ENCODE peak calls at places on chromosomes 3 and 15, in five cellular contexts. One of them, this sample, is unnamed.

GRCh38 chr3:13581485-13582365 is 32.8 kb downstream of the FBLN2 start:
- DNase-seq in PC-9: no peak
- DNase-seq in H9: no peak
- DNase-seq in neuronal stem cell: no peak
- DNase-seq in IMR-90: no peak
- DNase-seq in this sample: no peak

GRCh38 chr15:97989330-97989729 is 28.8 kb downstream of the ARRDC4 start:
- DNase-seq in PC-9: no peak
- DNase-seq in H9: no peak
- DNase-seq in neuronal stem cell: no peak
- DNase-seq in IMR-90: no peak
- DNase-seq in this sample: no peak

GRCh38 chr15:68217341-68217740 is 12.2 kb downstream of the CLN6 start:
- DNase-seq in PC-9: no peak
- DNase-seq in H9: no peak
- DNase-seq in neuronal stem cell: no peak
- DNase-seq in IMR-90: no peak
- DNase-seq in this sample: no peak

GRCh38 chr3:64023187-64023860 is at the start of gene PSMD6:
- DNase-seq in PC-9: peak
- DNase-seq in H9: peak
- DNase-seq in neuronal stem cell: peak
- DNase-seq in IMR-90: peak
- DNase-seq in this sample: peak

GRCh38 chr3:160661660-160662059 is 15.3 kb upstream of the ARL14 start:
- DNase-seq in PC-9: no peak
- DNase-seq in H9: no peak
- DNase-seq in neuronal stem cell: peak
- DNase-seq in IMR-90: peak
- DNase-seq in this sample: peak

GRCh38 chr3:132325103-132325606 is 7.9 kb downstream of the ACP3 start:
- DNase-seq in PC-9: no peak
- DNase-seq in H9: no peak
- DNase-seq in neuronal stem cell: no peak
- DNase-seq in IMR-90: no peak
- DNase-seq in this sample: no peak

GRCh38 chr3:75906555-75907112 is 121.3 kb upstream of the ZNF717 start:
- DNase-seq in PC-9: no peak
- DNase-seq in H9: peak
- DNase-seq in neuronal stem cell: peak
- DNase-seq in IMR-90: peak
- DNase-seq in this sample: peak

GRCh38 chr3:187971629-187972028 is 182.3 kb upstream of the LPP start:
- DNase-seq in PC-9: no peak
- DNase-seq in H9: no peak
- DNase-seq in neuronal stem cell: no peak
- DNase-seq in IMR-90: no peak
- DNase-seq in this sample: no peak

GRCh38 chr15:89494941-89495637 is 1.3 kb downstream of the RHCG start:
- DNase-seq in PC-9: no peak
- DNase-seq in H9: peak
- DNase-seq in neuronal stem cell: peak
- DNase-seq in IMR-90: no peak
- DNase-seq in this sample: peak

GRCh38 chr3:126431103-126431534 is 36.4 kb downstream of the CFAP100 start:
- DNase-seq in PC-9: no peak
- DNase-seq in H9: peak
- DNase-seq in neuronal stem cell: no peak
- DNase-seq in IMR-90: no peak
- DNase-seq in this sample: no peak

GRCh38 chr3:125367403-125368230 is 7.5 kb downstream of the ZNF148 start:
- DNase-seq in PC-9: no peak
- DNase-seq in H9: no peak
- DNase-seq in neuronal stem cell: no peak
- DNase-seq in IMR-90: peak
- DNase-seq in this sample: no peak

GRCh38 chr3:156658732-156659090 is 15.7 kb upstream of the TIPARP start:
- DNase-seq in PC-9: no peak
- DNase-seq in H9: no peak
- DNase-seq in neuronal stem cell: no peak
- DNase-seq in IMR-90: no peak
- DNase-seq in this sample: no peak

GRCh38 chr15:71800835-71801745 is 9.3 kb upstream of the NR2E3 start:
- DNase-seq in PC-9: peak
- DNase-seq in H9: no peak
- DNase-seq in neuronal stem cell: peak
- DNase-seq in IMR-90: peak
- DNase-seq in this sample: peak

GRCh38 chr3:172709776-172710708 is 825 bp downstream of the NCEH1 start:
- DNase-seq in PC-9: peak
- DNase-seq in H9: peak
- DNase-seq in neuronal stem cell: no peak
- DNase-seq in IMR-90: peak
- DNase-seq in this sample: peak

GRCh38 chr3:110293660-110294059 is 778.0 kb upstream of the NECTIN3 start:
- DNase-seq in PC-9: no peak
- DNase-seq in H9: no peak
- DNase-seq in neuronal stem cell: no peak
- DNase-seq in IMR-90: peak
- DNase-seq in this sample: no peak

GRCh38 chr3:143123353-143123974 is 3.9 kb downstream of the CHST2 start:
- DNase-seq in PC-9: no peak
- DNase-seq in H9: no peak
- DNase-seq in neuronal stem cell: no peak
- DNase-seq in IMR-90: no peak
- DNase-seq in this sample: no peak
- H2AFZ ChIP-seq in PC-9: no peak
- H2AFZ ChIP-seq in H9: no peak
- H2AFZ ChIP-seq in neuronal stem cell: no peak
- H2AFZ ChIP-seq in IMR-90: no peak
- H2AFZ ChIP-seq in this sample: no peak

DNA sequence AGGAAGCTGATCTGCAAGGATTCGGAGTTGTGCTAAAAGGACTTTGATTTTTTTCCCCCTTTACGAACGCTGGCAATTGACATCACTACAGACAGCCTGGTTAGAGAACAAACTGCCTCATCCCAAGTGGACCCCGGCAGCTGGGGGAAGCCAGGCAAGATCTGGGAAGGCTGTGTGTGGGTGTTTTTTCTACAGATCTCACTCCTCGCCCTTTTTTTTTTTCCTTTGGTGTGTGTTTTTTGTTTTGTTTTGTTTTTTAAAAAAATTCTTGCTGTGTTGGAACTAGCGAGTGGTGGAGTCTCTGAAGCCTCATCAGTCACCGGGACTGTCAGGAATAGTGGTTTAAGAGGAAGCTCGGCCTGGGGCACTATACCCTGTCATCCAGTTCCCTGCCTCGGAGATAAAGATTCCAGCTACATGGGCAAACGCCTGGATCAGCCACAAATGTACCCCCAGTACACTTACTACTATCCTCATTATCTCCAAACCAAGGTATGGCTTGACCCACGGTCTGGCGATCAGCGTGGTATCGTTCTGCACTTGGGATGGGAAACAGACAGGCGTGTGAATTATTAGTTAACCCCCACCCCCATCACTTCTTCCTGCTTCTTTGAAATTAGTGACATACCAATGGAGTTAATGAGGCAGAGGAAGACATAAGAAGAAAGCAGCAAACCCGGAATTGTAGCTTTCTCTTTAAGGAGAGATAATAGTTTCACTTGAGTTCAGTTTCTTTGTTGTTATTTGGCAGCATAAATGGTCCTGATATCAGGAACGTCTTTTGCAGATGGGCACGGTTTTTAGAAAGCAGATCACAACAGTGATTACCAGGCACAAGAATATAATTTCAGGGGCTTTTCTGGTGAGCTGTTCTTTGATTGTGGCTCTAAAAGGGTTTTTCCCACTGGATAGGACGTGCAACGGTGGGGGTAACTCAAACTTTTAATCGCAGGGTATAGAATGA is 676 bp downstream of the RBMS3 start:
- DNase-seq in PC-9: no peak
- DNase-seq in H9: peak
- DNase-seq in neuronal stem cell: peak
- DNase-seq in IMR-90: peak
- DNase-seq in this sample: peak
- H2AFZ ChIP-seq in PC-9: peak
- H2AFZ ChIP-seq in H9: peak
- H2AFZ ChIP-seq in neuronal stem cell: peak
- H2AFZ ChIP-seq in IMR-90: peak
- H2AFZ ChIP-seq in this sample: peak

GRCh38 chr15:101391431-101391830 is 96.4 kb upstream of the SNRPA1 start:
- DNase-seq in PC-9: no peak
- DNase-seq in H9: no peak
- DNase-seq in neuronal stem cell: no peak
- DNase-seq in IMR-90: no peak
- DNase-seq in this sample: no peak

GRCh38 chr15:101388046-101388445 is 93.0 kb upstream of the SNRPA1 start:
- DNase-seq in PC-9: no peak
- DNase-seq in H9: no peak
- DNase-seq in neuronal stem cell: no peak
- DNase-seq in IMR-90: no peak
- DNase-seq in this sample: no peak

GRCh38 chr15:101390462-101390861 is 95.4 kb upstream of the SNRPA1 start:
- DNase-seq in PC-9: no peak
- DNase-seq in H9: no peak
- DNase-seq in neuronal stem cell: no peak
- DNase-seq in IMR-90: no peak
- DNase-seq in this sample: no peak

GRCh38 chr15:101389362-101389761 is 94.3 kb upstream of the SNRPA1 start:
- DNase-seq in PC-9: no peak
- DNase-seq in H9: no peak
- DNase-seq in neuronal stem cell: no peak
- DNase-seq in IMR-90: no peak
- DNase-seq in this sample: no peak

GRCh38 chr15:101390060-101390459 is 95.0 kb upstream of the SNRPA1 start:
- DNase-seq in PC-9: no peak
- DNase-seq in H9: no peak
- DNase-seq in neuronal stem cell: no peak
- DNase-seq in IMR-90: no peak
- DNase-seq in this sample: no peak
- H2AFZ ChIP-seq in PC-9: no peak
- H2AFZ ChIP-seq in H9: no peak
- H2AFZ ChIP-seq in neuronal stem cell: no peak
- H2AFZ ChIP-seq in IMR-90: no peak
- H2AFZ ChIP-seq in this sample: no peak

GRCh38 chr3:54801977-54802376 is 125.9 kb downstream of the LRTM1 start:
- DNase-seq in PC-9: no peak
- DNase-seq in H9: no peak
- DNase-seq in neuronal stem cell: no peak
- DNase-seq in IMR-90: no peak
- DNase-seq in this sample: no peak
- H2AFZ ChIP-seq in PC-9: no peak
- H2AFZ ChIP-seq in H9: no peak
- H2AFZ ChIP-seq in neuronal stem cell: no peak
- H2AFZ ChIP-seq in IMR-90: no peak
- H2AFZ ChIP-seq in this sample: no peak

GRCh38 chr3:79979990-79980389 is 212.2 kb upstream of the ROBO1 start:
- DNase-seq in PC-9: no peak
- DNase-seq in H9: no peak
- DNase-seq in neuronal stem cell: no peak
- DNase-seq in IMR-90: no peak
- DNase-seq in this sample: no peak

GRCh38 chr3:79973917-79974595 is 206.3 kb upstream of the ROBO1 start:
- DNase-seq in PC-9: no peak
- DNase-seq in H9: no peak
- DNase-seq in neuronal stem cell: no peak
- DNase-seq in IMR-90: no peak
- DNase-seq in this sample: no peak

GRCh38 chr3:79973482-79973881 is 205.7 kb upstream of the ROBO1 start:
- DNase-seq in PC-9: no peak
- DNase-seq in H9: no peak
- DNase-seq in neuronal stem cell: no peak
- DNase-seq in IMR-90: no peak
- DNase-seq in this sample: no peak

DNA sequence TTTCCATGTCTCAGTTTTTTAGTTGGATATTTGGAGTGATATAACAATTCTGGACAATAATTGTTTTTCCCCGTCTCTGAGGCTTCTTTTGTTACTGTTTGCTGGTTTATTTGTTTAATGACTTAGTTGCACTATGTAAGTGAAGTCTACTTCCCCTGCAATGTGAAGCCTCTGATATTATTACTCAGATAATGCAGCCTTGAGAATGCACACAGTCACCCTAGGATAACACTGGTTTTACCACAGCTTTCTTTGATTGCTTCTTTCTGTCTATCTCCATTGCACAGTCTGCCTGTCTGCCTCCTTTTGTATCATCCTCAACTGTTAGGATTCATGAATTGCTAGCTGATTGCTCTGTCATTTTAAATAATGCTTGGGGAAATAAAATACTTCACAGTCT is 208.7 kb upstream of the ROBO1 start:
- DNase-seq in PC-9: no peak
- DNase-seq in H9: no peak
- DNase-seq in neuronal stem cell: no peak
- DNase-seq in IMR-90: no peak
- DNase-seq in this sample: no peak
- H2AFZ ChIP-seq in PC-9: no peak
- H2AFZ ChIP-seq in H9: no peak
- H2AFZ ChIP-seq in neuronal stem cell: no peak
- H2AFZ ChIP-seq in IMR-90: no peak
- H2AFZ ChIP-seq in this sample: peak

DNA sequence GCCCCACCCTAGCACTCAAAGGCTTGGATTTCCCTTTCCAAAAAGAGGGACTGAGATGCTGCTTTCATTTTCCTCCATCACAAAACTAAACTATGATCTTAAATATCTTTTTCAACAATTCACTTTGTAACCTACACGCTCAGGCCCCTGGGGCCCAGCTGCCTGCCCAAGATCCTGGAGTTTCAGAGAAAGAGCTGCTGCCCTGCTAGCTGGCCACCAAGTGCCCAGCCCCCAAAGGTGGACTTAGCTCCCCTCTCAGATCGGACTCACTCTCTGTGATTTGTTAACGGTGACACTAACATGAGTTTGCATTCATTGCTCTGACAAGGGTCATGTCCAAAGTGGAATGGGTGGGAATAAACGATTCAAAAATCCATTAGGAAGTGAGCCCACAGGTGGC is 119.6 kb upstream of the SMAD3 start:
- DNase-seq in PC-9: no peak
- DNase-seq in H9: no peak
- DNase-seq in neuronal stem cell: no peak
- DNase-seq in IMR-90: no peak
- DNase-seq in this sample: no peak
- H2AFZ ChIP-seq in PC-9: no peak
- H2AFZ ChIP-seq in H9: no peak
- H2AFZ ChIP-seq in neuronal stem cell: no peak
- H2AFZ ChIP-seq in IMR-90: no peak
- H2AFZ ChIP-seq in this sample: no peak